ENCODE peak calls at places on chromosomes 12 and 14, in nine cellular contexts. V is tibial nerve, L is ascending aorta, O is PC-3, U is hepatocyte, D is HCT116, B is mesothelial cell of epicardium, A is OCI-LY7, X is colonic mucosa. Z is an unnamed sample.

GRCh38 chr12:86903166-86903565 is 647.0 kb upstream of the MGAT4C start:
- DNase-seq in A (no peak), L (no peak), X (no peak), O (no peak), V (no peak), D (no peak), U (no peak), B (no peak), Z (no peak)

GRCh38 chr12:67632005-67632404 is 16.5 kb upstream of the DYRK2 start:
- DNase-seq in O (no peak), U (no peak), A (no peak), L (no peak), B (no peak), D (no peak), X (no peak), V (no peak), Z (no peak)

GRCh38 chr12:120495723-120496352 is at the start of gene DYNLL1:
- DNase-seq in B (peak), D (peak), L (peak), A (peak), O (peak), U (peak), V (peak), X (peak), Z (peak)

GRCh38 chr12:49868952-49869815 is 26.3 kb upstream of the BCDIN3D start:
- DNase-seq in V (peak), O (no peak), L (peak), A (no peak), X (peak), U (peak), B (peak), D (no peak), Z (no peak)

GRCh38 chr12:97595936-97596335 is 133.3 kb downstream of the RMST start:
- DNase-seq in X (no peak), A (no peak), D (no peak), U (no peak), L (no peak), O (peak), V (no peak), B (no peak), Z (no peak)

GRCh38 chr14:70008863-70009262 is 129.6 kb downstream of the SMOC1 start:
- DNase-seq in O (no peak), D (no peak), V (no peak), A (no peak), L (no peak), B (no peak), U (no peak), X (no peak), Z (no peak)

GRCh38 chr14:45940318-45940717 is 687.3 kb upstream of the MIS18BP1 start:
- DNase-seq in X (no peak), U (no peak), O (peak), D (no peak), L (no peak), V (no peak), A (no peak), B (no peak), Z (no peak)

GRCh38 chr12:104888892-104889291 is 69.2 kb downstream of the SLC41A2 start:
- DNase-seq in X (no peak), L (no peak), V (no peak), B (no peak), D (no peak), A (no peak), O (no peak), U (no peak), Z (no peak)

GRCh38 chr12:132284618-132285310 is 44.6 kb downstream of the GALNT9 start:
- DNase-seq in A (no peak), V (no peak), B (no peak), L (no peak), O (peak), X (no peak), D (no peak), U (no peak), Z (no peak)

GRCh38 chr14:31419179-31420012 is 954 bp downstream of the HEATR5A start:
- DNase-seq in B (no peak), D (no peak), L (no peak), V (no peak), U (peak), O (no peak), X (no peak), A (no peak), Z (no peak)

GRCh38 chr14:72641086-72641485 is 252.8 kb downstream of the DPF3 start:
- DNase-seq in B (no peak), O (no peak), D (no peak), X (no peak), L (no peak), A (no peak), U (no peak), V (no peak), Z (no peak)

GRCh38 chr12:68303850-68304249 is 28.3 kb downstream of the MDM1 start:
- DNase-seq in B (no peak), A (no peak), L (no peak), U (no peak), O (no peak), X (no peak), V (peak), D (no peak), Z (no peak)

GRCh38 chr12:91511795-91512420 is 329.3 kb upstream of the DCN start:
- DNase-seq in L (no peak), B (no peak), O (no peak), X (no peak), U (no peak), A (no peak), V (no peak), D (no peak), Z (no peak)

GRCh38 chr12:1212529-1212928 is 221.5 kb downstream of the ERC1 start:
- DNase-seq in V (no peak), A (no peak), L (no peak), O (no peak), X (peak), U (no peak), D (no peak), B (no peak), Z (no peak)

GRCh38 chr12:69469854-69470188 is 367 bp upstream of the FRS2 start:
- DNase-seq in O (no peak), V (no peak), U (no peak), X (no peak), B (no peak), L (no peak), A (no peak), D (no peak), Z (no peak)

GRCh38 chr12:51242150-51242549 is 3.5 kb downstream of the DAZAP2 start:
- DNase-seq in A (no peak), D (no peak), L (peak), B (no peak), O (no peak), U (no peak), V (no peak), X (no peak), Z (no peak)

GRCh38 chr14:35349496-35349895 is 55.1 kb downstream of the NFKBIA start:
- DNase-seq in O (no peak), D (no peak), A (no peak), B (no peak), U (no peak), V (no peak), X (no peak), L (no peak), Z (no peak)

GRCh38 chr12:108337235-108338223 is 1.6 kb downstream of the CMKLR1 start:
- DNase-seq in B (no peak), U (peak), A (peak), L (no peak), D (peak), O (peak), X (no peak), V (peak), Z (no peak)

GRCh38 chr12:98320026-98320425 is 195.4 kb upstream of the TMPO start:
- DNase-seq in V (no peak), U (no peak), L (no peak), B (no peak), D (no peak), A (no peak), X (no peak), O (no peak), Z (no peak)

GRCh38 chr14:37591311-37591940 is 3.6 kb downstream of the FOXA1 start:
- DNase-seq in D (no peak), V (no peak), L (no peak), U (peak), B (no peak), O (peak), X (peak), A (no peak), Z (no peak)

GRCh38 chr14:94515856-94516255 is 6.6 kb upstream of the SERPINA12 start:
- DNase-seq in L (no peak), X (no peak), V (no peak), U (no peak), B (no peak), D (no peak), A (no peak), O (no peak), Z (no peak)

GRCh38 chr14:54435500-54435981 is 5.6 kb downstream of the CNIH1 start:
- DNase-seq in D (no peak), X (no peak), U (peak), V (no peak), O (peak), L (no peak), A (no peak), B (no peak), Z (no peak)

GRCh38 chr12:15719230-15719629 is 70.0 kb downstream of the EPS8 start:
- DNase-seq in B (no peak), O (peak), V (no peak), A (no peak), U (no peak), L (no peak), D (no peak), X (no peak), Z (no peak)

GRCh38 chr12:67410246-67410645 is 141.1 kb downstream of the CAND1 start:
- DNase-seq in A (no peak), V (no peak), X (no peak), O (no peak), U (no peak), D (no peak), B (no peak), L (no peak), Z (no peak)

GRCh38 chr12:55927588-55928502 is at the start of gene PYM1:
- DNase-seq in V (peak), O (peak), X (peak), D (peak), B (peak), U (peak), A (peak), L (peak), Z (peak)

GRCh38 chr12:129162805-129163204 is 309.5 kb downstream of the GLT1D1 start:
- DNase-seq in D (no peak), O (no peak), L (no peak), X (no peak), U (no peak), V (no peak), B (no peak), A (no peak), Z (no peak)

GRCh38 chr12:2625267-2625666 is 169.5 kb upstream of the FKBP4 start:
- DNase-seq in V (no peak), U (no peak), D (no peak), B (no peak), L (no peak), O (no peak), X (no peak), A (no peak), Z (no peak)

GRCh38 chr12:2627343-2628191 is 167.2 kb upstream of the FKBP4 start:
- DNase-seq in B (no peak), L (no peak), A (peak), D (no peak), O (no peak), X (no peak), U (no peak), V (no peak), Z (no peak)

GRCh38 chr12:2623472-2623871 is 171.3 kb upstream of the FKBP4 start:
- DNase-seq in O (no peak), D (no peak), V (no peak), U (no peak), A (no peak), X (no peak), L (no peak), B (no peak), Z (no peak)

GRCh38 chr12:2622460-2622859 is 172.3 kb upstream of the FKBP4 start:
- DNase-seq in X (no peak), D (no peak), V (no peak), O (no peak), L (no peak), U (no peak), B (no peak), A (no peak), Z (no peak)

GRCh38 chr12:2624543-2625266 is 170.1 kb upstream of the FKBP4 start:
- DNase-seq in U (peak), O (peak), L (no peak), B (no peak), V (no peak), D (peak), X (no peak), A (peak), Z (no peak)
- TF ChIP-seq CTCF in U (peak), O (peak), L (no peak), B (peak), V (no peak), D (peak), X (no peak), A (peak), Z (peak)

GRCh38 chr12:57764662-57765002 is 2.2 kb downstream of the CYP27B1 start:
- DNase-seq in U (no peak), A (no peak), B (no peak), D (no peak), L (no peak), V (no peak), X (peak), O (peak), Z (no peak)
- TF ChIP-seq CTCF in U (no peak), A (no peak), B (no peak), D (no peak), L (no peak), V (no peak), X (no peak), O (no peak), Z (no peak)

DNA sequence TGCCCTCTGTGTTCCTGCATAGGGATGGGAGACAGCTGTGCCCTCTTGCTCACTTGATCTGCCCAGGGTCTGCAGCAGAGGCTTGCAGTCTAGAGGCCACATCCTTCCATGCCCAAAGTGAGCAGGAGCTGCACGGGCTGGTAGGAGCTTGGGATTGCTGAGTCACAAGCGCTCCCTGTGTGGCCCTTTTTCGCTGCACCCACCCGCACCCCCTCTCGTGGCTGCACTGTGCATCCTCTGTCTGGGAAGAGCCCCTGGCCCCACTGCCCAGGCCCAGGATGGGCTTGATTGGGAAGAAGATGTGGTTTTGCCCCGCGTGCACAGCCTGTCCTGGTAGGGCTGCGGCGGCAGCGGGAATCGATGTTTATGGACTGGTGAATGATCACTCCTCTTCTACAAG is 192.4 kb downstream of the TSPAN9 start:
- DNase-seq in A (no peak), U (no peak), L (no peak), B (no peak), V (no peak), O (no peak), X (no peak), D (no peak), Z (no peak)
- TF ChIP-seq CTCF in A (no peak), U (no peak), L (no peak), B (no peak), V (no peak), O (no peak), X (no peak), D (no peak), Z (no peak)

DNA sequence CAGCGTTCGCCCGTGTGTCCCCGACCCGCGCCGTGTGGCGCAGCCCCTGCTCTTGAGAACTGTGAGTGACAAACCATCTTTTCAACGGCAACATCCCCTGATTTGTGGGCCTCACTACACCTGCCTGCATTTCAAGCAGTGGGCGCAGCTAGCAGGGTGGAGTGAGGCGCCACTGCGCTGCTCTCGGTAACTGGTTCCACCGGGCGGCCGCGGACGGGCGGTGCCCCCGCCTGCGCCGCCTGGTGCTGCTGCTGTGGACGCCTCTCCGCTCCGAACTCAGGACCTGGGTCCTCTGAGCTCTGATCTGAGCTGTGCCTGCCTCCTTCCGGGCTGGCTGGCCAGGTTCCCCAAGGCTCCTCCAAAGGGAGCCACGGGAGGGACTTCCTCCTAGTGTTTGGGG is 5.9 kb upstream of the DEGS2 start:
- DNase-seq in O (no peak), L (no peak), B (no peak), V (no peak), U (no peak), D (no peak), X (no peak), A (no peak), Z (no peak)
- TF ChIP-seq CTCF in O (no peak), L (no peak), B (no peak), V (no peak), U (no peak), D (no peak), X (no peak), A (no peak), Z (no peak)

GRCh38 chr12:17976202-17976601 is 113.8 kb downstream of the RERGL start:
- DNase-seq in V (no peak), U (no peak), O (peak), D (no peak), L (no peak), B (no peak), X (no peak), A (no peak), Z (no peak)
- TF ChIP-seq CTCF in V (no peak), U (peak), O (peak), D (no peak), L (no peak), B (no peak), X (no peak), A (peak), Z (peak)

Z was measured in type B pancreatic cell.